ENCODE peak calls at places on chromosomes 5 and 9, in six cellular contexts. N is psoas muscle, Q is kidney, I is stomach, M is neural crest cell, U is sigmoid colon. S is an unnamed sample.

GRCh38 chr5:2714026-2714425 is 37.5 kb downstream of the IRX2 start:
- DNase-seq in N (no peak), Q (no peak), I (no peak), M (no peak), U (peak), S (no peak)

GRCh38 chr9:113906411-113907110 is 30.5 kb downstream of the ZNF618 start:
- DNase-seq in N (no peak), Q (no peak), I (no peak), M (no peak), U (no peak), S (no peak)

GRCh38 chr5:75668988-75669760 is 48.1 kb downstream of the POC5 start:
- DNase-seq in N (peak), Q (peak), I (peak), M (no peak), U (no peak), S (peak)

GRCh38 chr5:100464418-100464817 is 70.8 kb upstream of the FAM174A start:
- DNase-seq in N (no peak), Q (no peak), I (no peak), M (no peak), U (no peak), S (no peak)

GRCh38 chr9:89635816-89636215 is 31.0 kb downstream of the GADD45G start:
- DNase-seq in N (no peak), Q (no peak), I (no peak), M (no peak), U (no peak), S (no peak)

GRCh38 chr5:168015506-168015905 is 275.9 kb upstream of the WWC1 start:
- DNase-seq in N (no peak), Q (no peak), I (no peak), M (no peak), U (no peak), S (no peak)

GRCh38 chr9:129968690-129969485 is 74.1 kb downstream of the FNBP1 start:
- DNase-seq in N (no peak), Q (no peak), I (no peak), M (no peak), U (peak), S (no peak)

GRCh38 chr9:110728058-110728457 is 59.5 kb downstream of the MUSK start:
- DNase-seq in N (no peak), Q (no peak), I (no peak), M (no peak), U (no peak), S (no peak)

GRCh38 chr9:93077811-93078210 is 18.2 kb upstream of the CARD19 start:
- DNase-seq in N (no peak), Q (peak), I (no peak), M (no peak), U (no peak), S (no peak)

GRCh38 chr9:131379056-131379455 is 14.8 kb upstream of the PRRC2B start:
- DNase-seq in N (no peak), Q (no peak), I (no peak), M (no peak), U (no peak), S (no peak)

GRCh38 chr5:16602182-16602581 is 14.6 kb downstream of the RETREG1 start:
- DNase-seq in N (no peak), Q (no peak), I (no peak), M (no peak), U (no peak), S (no peak)

GRCh38 chr5:160269017-160269416 is 39.7 kb downstream of the FABP6 start:
- DNase-seq in N (peak), Q (peak), I (peak), M (no peak), U (peak), S (no peak)

GRCh38 chr9:128106940-128107259 is 20.6 kb downstream of the PTGES2 start:
- DNase-seq in N (no peak), Q (peak), I (no peak), M (no peak), U (peak), S (no peak)

GRCh38 chr5:131966551-131966950 is 21.1 kb upstream of the MEIKIN start:
- DNase-seq in N (no peak), Q (no peak), I (no peak), M (no peak), U (no peak), S (no peak)

GRCh38 chr5:135714126-135714894 is 120.2 kb upstream of the SLC25A48 start:
- DNase-seq in N (no peak), Q (no peak), I (no peak), M (no peak), U (no peak), S (no peak)

GRCh38 chr5:138033916-138034315 is 1.0 kb upstream of the FAM13B start:
- DNase-seq in N (no peak), Q (no peak), I (no peak), M (no peak), U (no peak), S (no peak)

GRCh38 chr9:114057161-114057560 is 20.9 kb downstream of the AMBP start:
- DNase-seq in N (no peak), Q (no peak), I (no peak), M (no peak), U (no peak), S (no peak)

GRCh38 chr5:146788918-146789317 is 89.6 kb downstream of the PPP2R2B start:
- DNase-seq in N (no peak), Q (no peak), I (no peak), M (no peak), U (no peak), S (no peak)

GRCh38 chr9:20930836-20931235 is 100.6 kb downstream of the HACD4 start:
- DNase-seq in N (no peak), Q (no peak), I (no peak), M (no peak), U (no peak), S (no peak)

GRCh38 chr9:81499021-81499454 is 190.3 kb downstream of the TLE1 start:
- DNase-seq in N (no peak), Q (no peak), I (no peak), M (no peak), U (peak), S (no peak)

DNA sequence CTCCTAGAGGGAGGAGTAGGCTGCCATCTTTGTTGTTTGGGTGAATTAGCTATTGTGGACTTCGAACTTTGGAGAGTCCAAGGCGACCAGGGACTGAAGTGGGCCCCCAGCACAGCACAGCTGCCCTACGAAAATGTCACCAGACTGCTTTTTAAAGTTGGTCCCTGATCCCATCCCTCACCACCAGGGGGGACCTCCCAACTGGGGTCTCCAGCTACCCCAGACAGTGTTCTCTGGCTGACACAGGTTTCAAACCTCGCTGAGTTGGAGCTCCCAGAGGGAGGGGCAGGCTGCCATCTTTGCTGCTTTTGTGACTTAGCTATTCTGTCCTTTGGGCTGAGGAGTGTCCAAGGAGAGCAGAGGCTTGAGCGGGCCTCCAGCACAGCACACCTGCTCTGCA is 45.7 kb upstream of the ADRB2 start:
- DNase-seq in N (no peak), Q (no peak), I (no peak), M (no peak), U (no peak), S (no peak)
- TF ChIP-seq CTCF in N (no peak), Q (no peak), I (no peak), M (no peak), U (no peak), S (no peak)

GRCh38 chr9:36336511-36336910 is 63.6 kb downstream of the RNF38 start:
- DNase-seq in N (no peak), Q (no peak), I (no peak), M (no peak), U (no peak), S (no peak)
- TF ChIP-seq CTCF in N (no peak), Q (no peak), I (no peak), M (peak), U (no peak), S (no peak)

GRCh38 chr9:126599047-126599650 is 14.6 kb upstream of the LMX1B start:
- DNase-seq in N (no peak), Q (no peak), I (no peak), M (no peak), U (no peak), S (no peak)
- TF ChIP-seq CTCF in N (no peak), Q (no peak), I (no peak), M (peak), U (no peak), S (no peak)

DNA sequence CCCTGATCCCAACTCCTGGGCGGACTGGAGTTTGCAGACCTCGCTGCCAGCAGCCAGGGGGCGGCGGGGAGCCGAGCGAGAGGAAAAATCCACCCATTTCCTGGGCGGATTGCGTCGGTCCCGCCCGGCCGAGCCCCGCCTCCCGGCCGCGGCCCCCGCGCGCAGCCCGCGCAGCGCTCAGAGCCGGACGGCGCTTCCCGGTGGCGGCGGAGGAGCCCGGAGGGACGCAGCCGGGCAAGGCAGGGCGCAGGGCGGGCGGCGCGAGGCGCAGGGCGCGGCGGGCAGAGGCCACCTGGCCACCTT is at the start of gene OLFM1:
- DNase-seq in N (peak), Q (peak), I (peak), M (peak), U (peak), S (peak)
- TF ChIP-seq CTCF in N (peak), Q (peak), I (peak), M (peak), U (peak), S (no peak)

GRCh38 chr5:994272-994607 is 14.4 kb upstream of the NKD2 start:
- DNase-seq in N (no peak), Q (no peak), I (no peak), M (no peak), U (no peak), S (no peak)

GRCh38 chr5:988316-988715 is 20.3 kb upstream of the NKD2 start:
- DNase-seq in N (no peak), Q (no peak), I (no peak), M (no peak), U (no peak), S (no peak)

GRCh38 chr5:991472-992267 is 16.9 kb upstream of the NKD2 start:
- DNase-seq in N (no peak), Q (peak), I (peak), M (no peak), U (peak), S (no peak)

GRCh38 chr5:987761-988160 is 20.8 kb upstream of the NKD2 start:
- DNase-seq in N (no peak), Q (no peak), I (no peak), M (no peak), U (no peak), S (no peak)

DNA sequence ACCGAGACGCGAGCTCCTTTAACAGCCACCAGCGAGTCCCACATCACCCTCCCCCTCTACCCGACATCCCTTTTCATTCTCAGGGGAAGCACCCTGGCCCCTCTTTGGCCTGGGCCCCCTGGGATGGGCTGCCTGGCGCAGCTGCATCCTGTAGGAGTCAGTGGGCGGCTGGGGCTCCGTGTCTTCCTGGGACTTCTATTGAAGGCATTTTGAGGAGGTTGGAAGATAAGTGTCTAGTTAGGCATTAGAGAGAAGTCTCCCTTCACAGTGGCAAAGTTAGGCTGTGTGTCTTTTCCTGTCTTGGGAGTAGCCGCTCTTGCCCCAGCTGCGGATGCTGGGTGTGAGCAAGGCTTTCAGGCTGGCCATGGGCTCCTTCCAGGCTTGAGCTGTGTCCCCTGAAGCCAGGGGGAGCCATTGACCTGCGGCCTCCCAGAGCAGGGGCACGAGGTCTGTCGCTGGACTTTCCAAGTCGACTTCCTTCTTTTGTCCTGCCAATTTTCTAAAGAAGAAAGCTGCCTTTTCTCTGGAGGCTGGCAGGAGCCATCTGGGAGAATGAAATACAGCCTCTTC is 18.6 kb upstream of the NKD2 start:
- DNase-seq in N (peak), Q (peak), I (peak), M (peak), U (peak), S (no peak)
- TF ChIP-seq CTCF in N (peak), Q (peak), I (no peak), M (no peak), U (no peak), S (peak)

GRCh38 chr9:71766663-71767062 is 1.6 kb downstream of the CEMIP2 start:
- DNase-seq in N (no peak), Q (no peak), I (no peak), M (no peak), U (no peak), S (peak)

GRCh38 chr9:71772726-71773125 is 4.4 kb upstream of the CEMIP2 start:
- DNase-seq in N (no peak), Q (no peak), I (no peak), M (no peak), U (no peak), S (no peak)

GRCh38 chr9:71768388-71769174 is at the start of gene CEMIP2:
- DNase-seq in N (peak), Q (peak), I (peak), M (peak), U (peak), S (peak)

GRCh38 chr9:71767421-71768321 is 642 bp downstream of the CEMIP2 start:
- DNase-seq in N (peak), Q (peak), I (peak), M (peak), U (peak), S (peak)

DNA sequence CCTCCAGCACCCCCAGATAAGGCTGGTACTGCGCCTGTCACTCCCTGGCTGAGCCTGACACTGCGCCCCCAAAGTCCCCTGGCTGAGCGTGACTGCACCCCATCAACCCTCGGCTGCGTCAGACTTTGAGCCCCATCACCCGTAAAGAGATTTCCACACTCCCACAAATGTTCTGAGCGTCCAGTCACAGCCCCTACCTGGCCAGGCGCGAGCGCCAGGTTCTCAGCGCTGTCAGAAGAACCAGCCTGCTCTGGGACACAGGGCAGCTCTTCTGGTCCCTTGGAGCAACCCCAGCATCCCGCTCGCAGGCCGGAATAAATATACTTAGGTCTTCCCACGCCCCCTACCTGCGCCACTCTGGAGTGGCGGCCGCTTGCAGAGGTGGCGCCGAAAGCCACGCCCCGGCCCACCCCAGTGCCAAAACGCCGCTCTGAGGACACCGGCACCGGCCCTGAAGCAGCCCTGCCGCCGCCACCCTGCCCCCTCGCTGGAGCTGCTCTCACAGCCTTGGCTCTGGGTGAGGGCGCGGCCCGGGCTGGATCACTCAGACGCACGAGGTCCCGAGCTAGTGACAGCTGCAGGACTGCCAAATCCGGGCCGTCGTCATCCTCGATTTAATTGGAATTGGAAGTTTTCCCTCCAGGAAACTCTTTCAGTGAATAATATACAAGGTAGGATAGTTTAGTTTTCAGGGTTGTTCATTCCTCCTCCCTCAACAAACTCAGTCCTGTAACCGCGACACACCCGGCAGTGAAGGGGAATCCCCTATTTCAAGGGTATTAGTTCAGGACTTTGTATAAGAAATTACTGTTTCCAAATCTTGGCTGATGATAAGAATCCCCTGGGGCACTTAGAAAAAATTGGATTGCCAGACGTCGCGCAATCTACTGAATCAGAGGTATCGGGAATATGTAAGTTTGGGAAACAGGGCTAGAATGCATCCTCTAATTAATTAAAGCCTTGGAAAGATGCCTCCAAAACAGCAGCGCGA is 1.2 kb upstream of the CEMIP2 start:
- DNase-seq in N (peak), Q (peak), I (peak), M (peak), U (peak), S (peak)
- TF ChIP-seq CTCF in N (no peak), Q (peak), I (peak), M (peak), U (peak), S (no peak)

GRCh38 chr5:87899109-87900100 is 369.2 kb downstream of the TMEM161B start:
- DNase-seq in N (peak), Q (no peak), I (no peak), M (peak), U (peak), S (no peak)
- TF ChIP-seq CTCF in N (peak), Q (no peak), I (no peak), M (no peak), U (no peak), S (no peak)

S was measured in GM13976.